ENCODE peak calls at places on chromosomes 3 and 15, in six cellular contexts. F, P, I, D, J and Y are unnamed samples.

GRCh38 chr15:79099692-79100091 is 9.1 kb upstream of the RASGRF1 start:
- DNase-seq in D (no peak), I (no peak), J (no peak), P (no peak), F (peak; percentile 52), Y (no peak)

GRCh38 chr3:151328298-151329036 is 882 bp downstream of the P2RY13 start:
- DNase-seq in J (no peak), F (no peak), I (no peak), P (no peak), D (no peak), Y (no peak)

GRCh38 chr3:196501316-196502064 is 2.1 kb downstream of the RNF168 start:
- DNase-seq in D (no peak), I (no peak), P (no peak), J (no peak), F (peak; percentile 23), Y (no peak)

GRCh38 chr3:143167956-143168355 is 48.4 kb downstream of the CHST2 start:
- DNase-seq in F (no peak), P (no peak), I (no peak), J (no peak), D (no peak), Y (no peak)

GRCh38 chr15:94206463-94207167 is 24.7 kb upstream of the MCTP2 start:
- DNase-seq in D (no peak), P (no peak), I (no peak), J (no peak), F (no peak), Y (no peak)

GRCh38 chr3:107752202-107752990 is 229.6 kb downstream of the BBX start:
- DNase-seq in I (no peak), D (peak; percentile 33), F (peak; percentile 44), J (no peak), P (no peak), Y (no peak)

GRCh38 chr15:69951511-69952209 is 146.1 kb downstream of the TLE3 start:
- DNase-seq in F (no peak), P (no peak), J (no peak), I (no peak), D (no peak), Y (no peak)

GRCh38 chr3:126355777-126356372 is 1.3 kb downstream of the KLF15 start:
- DNase-seq in D (peak; percentile 12), I (peak; percentile 99), P (peak; percentile 98), F (peak; percentile 96), J (peak; percentile 99), Y (peak; percentile 96)

GRCh38 chr15:27463699-27464098 is 492.7 kb downstream of the GABRG3 start:
- DNase-seq in D (no peak), J (no peak), I (no peak), P (no peak), F (no peak), Y (no peak)

GRCh38 chr15:63186065-63186464 is 3.3 kb upstream of the RAB8B start:
- DNase-seq in J (no peak), D (no peak), P (no peak), F (no peak), I (no peak), Y (no peak)

GRCh38 chr3:49654955-49655556 is 19.1 kb upstream of the APEH start:
- DNase-seq in F (no peak), D (no peak), J (no peak), P (peak; percentile 44), I (no peak), Y (no peak)

GRCh38 chr3:13098192-13098591 is 25.0 kb upstream of the IQSEC1 start:
- DNase-seq in I (no peak), P (no peak), J (no peak), D (no peak), F (no peak), Y (no peak)

GRCh38 chr3:149314807-149315578 is 18.4 kb downstream of the TM4SF18 start:
- DNase-seq in I (no peak), J (no peak), P (no peak), F (no peak), D (no peak), Y (no peak)

GRCh38 chr3:58691997-58692396 is 25.4 kb upstream of the FAM3D start:
- DNase-seq in J (no peak), I (no peak), P (no peak), D (no peak), F (peak; percentile 45), Y (no peak)

GRCh38 chr3:112561085-112561692 is 573 bp downstream of the ATG3 start:
- DNase-seq in J (peak; percentile 82), D (peak; percentile 83), P (peak; percentile 71), I (peak; percentile 85), F (peak; percentile 87), Y (peak; percentile 38)

GRCh38 chr3:171566803-171567422 is 106.7 kb upstream of the TNIK start:
- DNase-seq in F (peak; percentile 64), J (no peak), D (peak; percentile 69), P (no peak), I (no peak), Y (no peak)

GRCh38 chr3:118487734-118488133 is 546.9 kb downstream of the IGSF11 start:
- DNase-seq in D (no peak), J (no peak), F (no peak), P (no peak), I (no peak), Y (no peak)

DNA sequence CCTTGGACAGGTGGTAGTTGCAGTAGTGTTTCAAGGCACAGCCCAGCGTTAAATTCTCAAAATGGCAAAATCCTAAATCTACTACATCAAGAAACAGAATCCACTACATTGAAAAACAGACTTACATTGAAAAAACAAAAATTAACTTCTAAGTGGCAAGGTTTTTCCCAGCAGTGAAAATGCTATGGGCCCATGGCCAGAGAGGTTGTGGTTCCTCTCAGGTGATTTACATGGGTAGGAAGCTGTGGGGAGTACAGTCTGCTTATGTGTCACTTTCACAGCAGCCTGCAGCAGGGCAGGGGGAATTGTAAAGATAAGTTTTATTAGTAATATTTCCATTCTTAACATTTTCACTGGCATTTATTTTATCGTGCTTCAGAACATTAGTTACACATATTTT is 24.9 kb downstream of the TTC14 start:
- DNase-seq in P (no peak), F (no peak), D (peak; percentile 63), I (no peak), J (no peak), Y (no peak)
- H3K4me3 ChIP-seq in P (no peak overlapping the region), F (no peak overlapping the region), D (no peak overlapping the region), I (no peak overlapping the region), J (no peak overlapping the region), Y (no peak overlapping the region)

GRCh38 chr15:50876260-50876988 is 32.1 kb upstream of the AP4E1 start:
- DNase-seq in F (no peak), J (no peak), P (no peak), I (no peak), D (no peak), Y (no peak)
- H3K4me3 ChIP-seq in F (no peak overlapping the region), J (peak overlapping the region; percentile 40), P (peak overlapping the region; percentile 43), I (no peak overlapping the region), D (peak overlapping the region; percentile 62), Y (peak overlapping the region; percentile 50)

GRCh38 chr3:67699877-67700276 is 45.5 kb upstream of the SUCLG2 start:
- DNase-seq in J (no peak), D (no peak), F (no peak), I (no peak), P (no peak), Y (no peak)
- H3K4me3 ChIP-seq in J (no peak overlapping the region), D (no peak overlapping the region), F (no peak overlapping the region), I (no peak overlapping the region), P (no peak overlapping the region), Y (no peak overlapping the region)

GRCh38 chr3:27878012-27878383 is 155.9 kb upstream of the EOMES start:
- DNase-seq in I (no peak), F (no peak), J (no peak), P (no peak), D (no peak), Y (no peak)
- H3K4me3 ChIP-seq in I (no peak overlapping the region), F (no peak overlapping the region), J (no peak overlapping the region), P (no peak overlapping the region), D (no peak overlapping the region), Y (no peak overlapping the region)

GRCh38 chr3:65974505-65974904 is 64.2 kb downstream of the MAGI1 start:
- DNase-seq in J (no peak), D (peak; percentile 26), I (no peak), P (no peak), F (no peak), Y (no peak)

GRCh38 chr3:65979731-65980130 is 59.0 kb downstream of the MAGI1 start:
- DNase-seq in F (no peak), D (no peak), I (no peak), P (no peak), J (no peak), Y (no peak)

GRCh38 chr3:65978116-65978515 is 60.6 kb downstream of the MAGI1 start:
- DNase-seq in P (no peak), F (no peak), J (no peak), D (no peak), I (no peak), Y (no peak)

GRCh38 chr3:65975031-65975430 is 63.7 kb downstream of the MAGI1 start:
- DNase-seq in F (no peak), P (no peak), D (no peak), I (no peak), J (no peak), Y (no peak)

GRCh38 chr3:65979152-65979551 is 59.6 kb downstream of the MAGI1 start:
- DNase-seq in I (no peak), F (no peak), J (peak; percentile 75), P (no peak), D (no peak), Y (no peak)
- H3K4me3 ChIP-seq in I (no peak overlapping the region), F (no peak overlapping the region), J (no peak overlapping the region), P (no peak overlapping the region), D (no peak overlapping the region), Y (no peak overlapping the region)

GRCh38 chr3:186915808-186916796 is 14.2 kb upstream of the ST6GAL1 start:
- DNase-seq in I (no peak), F (no peak), J (no peak), D (no peak), P (no peak), Y (no peak)
- H3K4me3 ChIP-seq in I (no peak overlapping the region), F (no peak overlapping the region), J (no peak overlapping the region), D (no peak overlapping the region), P (no peak overlapping the region), Y (no peak overlapping the region)

DNA sequence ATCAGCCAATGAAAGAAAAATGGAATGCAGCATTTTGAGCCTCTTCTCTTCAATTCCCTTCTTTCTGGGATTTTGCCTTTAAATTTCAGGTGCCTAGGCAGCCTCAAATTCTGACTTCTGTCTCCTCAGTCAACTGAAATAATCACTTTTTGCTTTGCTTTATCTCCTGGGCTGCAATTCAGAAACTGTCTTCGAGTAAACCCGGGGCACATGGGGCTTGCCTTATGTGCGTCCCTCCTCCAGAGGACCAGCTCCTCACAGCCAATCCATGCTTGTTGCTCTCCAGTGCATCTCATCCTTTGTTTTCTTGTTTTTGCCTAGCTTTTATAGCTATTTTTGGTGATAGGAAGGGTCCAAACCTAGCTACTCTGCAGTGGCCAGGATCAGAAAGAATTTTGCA is 8.8 kb downstream of the RTP3 start:
- DNase-seq in I (no peak), P (no peak), F (no peak), J (no peak), D (no peak), Y (no peak)
- H3K4me3 ChIP-seq in I (no peak overlapping the region), P (no peak overlapping the region), F (no peak overlapping the region), J (no peak overlapping the region), D (no peak overlapping the region), Y (no peak overlapping the region)